ENCODE peak calls at places on chromosomes 3 and 15, in six cellular contexts. N is adrenal gland, B is suprapubic skin, E is GM12891, R is right lobe of liver, P is K562. I is an unnamed sample.

GRCh38 chr3:77536038-77536775 is 496.3 kb downstream of the ROBO2 start:
- DNase-seq in N (no peak), B (no peak), E (no peak), R (no peak), P (no peak), I (no peak)

GRCh38 chr3:150362515-150363302 is 45.4 kb upstream of the TSC22D2 start:
- DNase-seq in N (no peak), B (no peak), E (no peak), R (no peak), P (no peak), I (no peak)

GRCh38 chr3:123723527-123724168 is 138.8 kb upstream of the HACD2 start:
- DNase-seq in N (peak), B (no peak), E (peak), R (no peak), P (peak), I (peak)

GRCh38 chr3:159432721-159433300 is 555.8 kb upstream of the IL12A start:
- DNase-seq in N (no peak), B (no peak), E (no peak), R (no peak), P (no peak), I (no peak)

GRCh38 chr3:126372413-126373145 is 15.4 kb upstream of the KLF15 start:
- DNase-seq in N (no peak), B (no peak), E (no peak), R (peak), P (peak), I (no peak)

GRCh38 chr3:172517859-172518466 is 5.3 kb downstream of the TNFSF10 start:
- DNase-seq in N (no peak), B (no peak), E (no peak), R (no peak), P (no peak), I (no peak)

GRCh38 chr3:7585052-7585451 is 724.1 kb downstream of the GRM7 start:
- DNase-seq in N (no peak), B (no peak), E (no peak), R (no peak), P (no peak), I (no peak)

GRCh38 chr3:46105313-46105919 is 78.1 kb upstream of the XCR1 start:
- DNase-seq in N (no peak), B (no peak), E (no peak), R (no peak), P (no peak), I (no peak)

GRCh38 chr3:22245122-22245521 is 494.1 kb upstream of the ZNF385D start:
- DNase-seq in N (no peak), B (no peak), E (no peak), R (no peak), P (no peak), I (no peak)

GRCh38 chr3:132161608-132162007 is 126.8 kb upstream of the CPNE4 start:
- DNase-seq in N (no peak), B (no peak), E (no peak), R (no peak), P (no peak), I (no peak)

GRCh38 chr3:99246010-99246654 is 344.6 kb upstream of the DCBLD2 start:
- DNase-seq in N (no peak), B (no peak), E (no peak), R (no peak), P (no peak), I (no peak)

GRCh38 chr3:124774305-124774673 is 44.0 kb downstream of the UMPS start:
- DNase-seq in N (peak), B (no peak), E (no peak), R (no peak), P (no peak), I (peak)

GRCh38 chr3:46946416-46946815 is 30.1 kb downstream of the CCDC12 start:
- DNase-seq in N (no peak), B (no peak), E (no peak), R (no peak), P (no peak), I (no peak)

GRCh38 chr3:150253622-150254021 is 154.5 kb upstream of the TSC22D2 start:
- DNase-seq in N (no peak), B (no peak), E (no peak), R (peak), P (peak), I (no peak)

GRCh38 chr3:31223278-31223677 is 309.4 kb upstream of the STT3B start:
- DNase-seq in N (no peak), B (no peak), E (no peak), R (no peak), P (no peak), I (no peak)

GRCh38 chr3:31213869-31214486 is 318.7 kb upstream of the STT3B start:
- DNase-seq in N (no peak), B (no peak), E (no peak), R (no peak), P (no peak), I (no peak)

GRCh38 chr3:31218082-31218481 is 314.6 kb upstream of the STT3B start:
- DNase-seq in N (no peak), B (no peak), E (no peak), R (no peak), P (no peak), I (no peak)

GRCh38 chr3:31220431-31220830 is 312.3 kb upstream of the STT3B start:
- DNase-seq in N (no peak), B (no peak), E (no peak), R (no peak), P (no peak), I (no peak)

DNA sequence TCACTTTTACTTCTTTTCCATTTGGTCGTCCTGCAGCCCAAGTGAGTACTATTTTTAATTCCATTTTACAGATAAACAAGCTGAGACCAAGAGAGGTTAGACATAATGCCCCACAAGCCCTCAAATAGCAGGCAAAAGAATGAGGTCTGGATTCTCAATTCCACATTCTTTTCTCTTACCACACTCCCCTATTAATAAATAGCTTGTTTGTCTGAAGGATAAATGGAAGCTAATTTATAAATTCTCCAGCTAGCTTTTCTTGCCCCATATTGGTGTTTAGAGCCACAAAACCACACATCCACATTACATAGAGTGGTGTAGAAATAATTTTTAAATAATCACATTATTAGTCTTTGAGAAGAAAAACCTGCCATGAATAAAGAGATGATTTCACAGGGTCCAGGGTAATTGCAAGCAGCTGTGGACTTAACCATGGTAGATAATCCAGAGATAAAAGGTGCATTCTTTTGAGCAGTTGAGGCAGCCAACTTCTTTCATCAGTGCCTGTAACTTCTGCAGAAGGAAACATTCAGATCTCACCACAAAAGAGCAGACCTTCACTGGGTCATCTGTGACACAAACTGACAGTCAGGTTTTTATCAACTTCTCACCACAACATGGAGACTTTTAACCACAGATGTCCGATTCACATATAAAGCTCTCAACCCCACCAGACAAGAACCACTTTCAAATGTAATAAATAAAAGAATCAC is 313.4 kb upstream of the STT3B start:
- DNase-seq in N (no peak), B (no peak), E (no peak), R (no peak), P (no peak), I (no peak)
- TF ChIP-seq POLR2A in N (no peak), B (no peak), E (no peak), R (no peak), P (no peak), I (no peak)

GRCh38 chr15:74618841-74619596 is 3.4 kb downstream of the CLK3 start:
- DNase-seq in N (no peak), B (no peak), E (no peak), R (no peak), P (no peak), I (no peak)
- TF ChIP-seq POLR2A in N (no peak), B (no peak), E (no peak), R (no peak), P (no peak), I (no peak)

GRCh38 chr15:63051701-63052066 is 9.1 kb downstream of the TPM1 start:
- DNase-seq in N (no peak), B (no peak), E (no peak), R (no peak), P (no peak), I (no peak)

GRCh38 chr15:63052128-63052826 is 9.7 kb downstream of the TPM1 start:
- DNase-seq in N (no peak), B (no peak), E (no peak), R (no peak), P (no peak), I (no peak)

GRCh38 chr15:63049747-63050439 is 7.3 kb downstream of the TPM1 start:
- DNase-seq in N (no peak), B (no peak), E (no peak), R (no peak), P (no peak), I (no peak)

GRCh38 chr15:63048986-63049665 is 6.6 kb downstream of the TPM1 start:
- DNase-seq in N (no peak), B (no peak), E (peak), R (peak), P (peak), I (no peak)

GRCh38 chr15:63050737-63051700 is 8.5 kb downstream of the TPM1 start:
- DNase-seq in N (no peak), B (no peak), E (no peak), R (no peak), P (peak), I (no peak)
- TF ChIP-seq POLR2A in N (no peak), B (no peak), E (no peak), R (no peak), P (peak), I (no peak)

GRCh38 chr3:133408961-133409360 is 9.1 kb downstream of the BFSP2 start:
- DNase-seq in N (no peak), B (no peak), E (no peak), R (no peak), P (no peak), I (no peak)

GRCh38 chr3:133410191-133410892 is 10.5 kb downstream of the BFSP2 start:
- DNase-seq in N (no peak), B (no peak), E (no peak), R (no peak), P (no peak), I (no peak)

GRCh38 chr3:133414021-133414392 is 14.2 kb downstream of the BFSP2 start:
- DNase-seq in N (no peak), B (no peak), E (no peak), R (no peak), P (no peak), I (no peak)

GRCh38 chr3:133413166-133414020 is 13.5 kb downstream of the BFSP2 start:
- DNase-seq in N (no peak), B (no peak), E (no peak), R (no peak), P (no peak), I (no peak)

GRCh38 chr3:133412511-133413165 is 12.8 kb downstream of the BFSP2 start:
- DNase-seq in N (no peak), B (no peak), E (no peak), R (no peak), P (no peak), I (no peak)
- TF ChIP-seq POLR2A in N (no peak), B (no peak), E (no peak), R (no peak), P (no peak), I (no peak)

GRCh38 chr3:52278510-52279069 is at the start of gene WDR82:
- DNase-seq in N (peak), B (peak), E (peak), R (peak), P (peak), I (peak)

GRCh38 chr3:52272831-52273230 is 5.6 kb downstream of the WDR82 start:
- DNase-seq in N (no peak), B (no peak), E (no peak), R (no peak), P (no peak), I (no peak)

GRCh38 chr3:52280046-52280445 is 1.6 kb upstream of the WDR82 start:
- DNase-seq in N (no peak), B (no peak), E (no peak), R (no peak), P (no peak), I (no peak)

GRCh38 chr3:52277972-52278509 is 408 bp downstream of the WDR82 start:
- DNase-seq in N (peak), B (no peak), E (no peak), R (no peak), P (peak), I (peak)

GRCh38 chr3:52277071-52277964 is 1.1 kb downstream of the WDR82 start:
- DNase-seq in N (peak), B (no peak), E (no peak), R (peak), P (peak), I (peak)
- TF ChIP-seq POLR2A in N (peak), B (no peak), E (peak), R (peak), P (peak), I (peak)

GRCh38 chr3:197749601-197750395 is at the start of gene FYTTD1:
- DNase-seq in N (peak), B (peak), E (peak), R (peak), P (peak), I (peak)

GRCh38 chr3:197752107-197752506 is 2.4 kb downstream of the FYTTD1 start:
- DNase-seq in N (no peak), B (no peak), E (no peak), R (no peak), P (no peak), I (no peak)

GRCh38 chr3:197749315-197749600 is 425 bp upstream of the FYTTD1 start:
- DNase-seq in N (no peak), B (no peak), E (peak), R (no peak), P (peak), I (peak)

GRCh38 chr3:197750396-197750831 is 731 bp downstream of the FYTTD1 start:
- DNase-seq in N (peak), B (peak), E (peak), R (peak), P (peak), I (peak)

DNA sequence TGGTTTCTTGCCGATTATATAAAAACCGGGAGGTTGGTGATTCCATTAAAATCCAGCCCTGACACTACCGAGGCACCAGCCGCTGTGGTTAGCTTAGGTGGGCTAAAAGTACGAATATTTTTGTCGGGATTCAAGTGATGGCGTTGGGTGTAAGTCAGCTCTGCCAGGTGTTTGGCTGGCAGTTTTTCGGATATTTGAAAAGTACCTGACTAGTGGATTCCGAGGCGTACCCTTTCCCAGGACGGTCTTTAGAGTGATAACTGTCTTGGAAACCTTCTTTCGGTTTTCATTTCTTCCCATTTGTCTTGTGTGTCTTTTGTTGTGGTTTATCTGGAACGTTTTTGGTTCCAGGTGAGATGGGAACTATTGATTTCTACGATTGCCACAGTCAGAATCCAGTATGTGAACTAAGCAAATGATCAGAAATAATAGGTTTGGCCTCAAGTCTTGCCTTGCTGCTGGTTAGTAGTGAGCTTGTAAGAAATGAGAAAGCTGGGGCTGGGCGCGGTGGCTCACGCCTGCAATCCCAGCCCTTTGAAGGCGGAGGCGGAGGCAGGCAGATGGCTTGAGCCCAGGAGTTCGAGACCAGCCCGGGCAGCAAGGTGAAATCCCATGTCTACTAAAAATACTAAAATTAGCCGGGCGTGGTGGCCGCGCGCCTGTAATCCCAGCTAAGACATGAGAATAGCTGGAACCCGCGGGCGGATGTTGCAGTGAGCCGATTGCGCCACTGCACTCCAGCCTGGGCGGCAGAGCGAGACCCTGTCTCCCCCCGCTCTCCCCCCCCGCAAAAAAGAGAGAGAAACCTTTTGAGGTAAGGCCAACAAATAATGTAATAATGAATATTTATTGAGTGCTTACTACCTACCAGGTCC is 1.4 kb downstream of the FYTTD1 start:
- DNase-seq in N (peak), B (peak), E (no peak), R (peak), P (no peak), I (no peak)
- TF ChIP-seq POLR2A in N (no peak), B (peak), E (no peak), R (peak), P (no peak), I (no peak)

GRCh38 chr3:50235716-50236483 is at the start of gene GNAI2:
- DNase-seq in N (peak), B (peak), E (peak), R (peak), P (peak), I (peak)
- TF ChIP-seq POLR2A in N (peak), B (peak), E (peak), R (peak), P (no peak), I (peak)

GRCh38 chr3:87498358-87499080 is 222.1 kb upstream of the POU1F1 start:
- DNase-seq in N (no peak), B (no peak), E (no peak), R (no peak), P (no peak), I (no peak)
- TF ChIP-seq POLR2A in N (no peak), B (no peak), E (no peak), R (no peak), P (no peak), I (no peak)

DNA sequence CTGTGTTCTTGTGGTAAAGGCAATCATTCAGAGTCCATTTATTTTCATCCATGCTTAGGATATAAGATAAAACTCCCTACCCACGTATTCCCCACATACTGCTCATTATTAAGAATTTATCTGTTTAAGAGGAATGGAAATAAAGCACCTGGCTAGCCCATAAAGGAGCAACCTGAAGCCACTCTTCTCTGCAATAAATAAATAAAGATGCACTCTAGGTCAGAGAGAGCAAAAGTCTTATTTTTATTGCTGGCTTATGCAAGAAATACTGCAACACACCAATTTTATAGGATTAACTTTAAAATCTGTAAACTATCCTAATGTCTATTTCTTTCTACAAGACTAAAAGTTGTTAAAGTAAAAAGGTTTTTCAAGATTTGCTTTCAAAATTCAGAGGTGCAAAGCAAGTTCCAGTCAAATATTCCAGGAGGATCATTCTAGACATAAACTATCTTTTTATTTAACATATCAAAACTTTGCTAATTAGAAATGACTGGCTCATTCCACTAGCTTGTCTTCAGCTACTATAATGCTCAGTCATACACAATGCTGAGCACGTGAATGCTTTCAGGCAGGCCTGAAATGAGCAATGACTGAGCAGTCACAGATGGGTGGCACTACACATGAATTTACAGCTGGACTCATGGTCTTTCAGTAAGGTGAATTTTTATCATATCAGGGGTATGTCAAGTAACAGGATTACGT is 7.1 kb downstream of the TJP1 start:
- DNase-seq in N (no peak), B (no peak), E (no peak), R (no peak), P (peak), I (no peak)
- TF ChIP-seq POLR2A in N (no peak), B (no peak), E (no peak), R (no peak), P (no peak), I (no peak)

GRCh38 chr3:108125550-108126071 is 34.8 kb upstream of the CD47 start:
- DNase-seq in N (no peak), B (no peak), E (no peak), R (no peak), P (peak), I (no peak)
- TF ChIP-seq POLR2A in N (no peak), B (no peak), E (peak), R (no peak), P (no peak), I (no peak)